ENCODE peak calls at places on chromosomes 1 and 21, in nine cellular contexts. C is psoas muscle, I is IMR-90, Q is CD14-positive monocyte, V is fibroblast of mammary gland, P is lower leg skin, K is neural crest cell, H is GM10248, U is HCT116. B is an unnamed sample.

GRCh38 chr1:182197555-182197954 is 136.0 kb upstream of the ZNF648 start:
- DNase-seq in C (peak), I (no peak), Q (no peak), V (peak), P (peak), K (no peak), H (no peak), U (no peak), B (no peak)

GRCh38 chr1:59077739-59078503 is 219.0 kb upstream of the FGGY start:
- DNase-seq in C (no peak), I (no peak), Q (no peak), V (no peak), P (no peak), K (no peak), H (no peak), U (no peak), B (no peak)

GRCh38 chr1:154866257-154866994 is 3.7 kb downstream of the KCNN3 start:
- DNase-seq in C (no peak), I (peak), Q (no peak), V (no peak), P (no peak), K (no peak), H (no peak), U (no peak), B (peak)

GRCh38 chr1:201280884-201281283 is 2.4 kb upstream of the PKP1 start:
- DNase-seq in C (no peak), I (no peak), Q (no peak), V (no peak), P (no peak), K (no peak), H (no peak), U (no peak), B (no peak)

GRCh38 chr1:101451888-101452287 is 215.1 kb downstream of the S1PR1 start:
- DNase-seq in C (no peak), I (no peak), Q (no peak), V (no peak), P (no peak), K (no peak), H (no peak), U (no peak), B (no peak)

GRCh38 chr1:215777370-215777925 is 210.3 kb downstream of the KCTD3 start:
- DNase-seq in C (no peak), I (peak), Q (no peak), V (peak), P (no peak), K (no peak), H (no peak), U (no peak), B (no peak)

GRCh38 chr1:10507111-10507879 is 32.5 kb downstream of the PEX14 start:
- DNase-seq in C (peak), I (peak), Q (no peak), V (peak), P (no peak), K (peak), H (peak), U (peak), B (peak)

GRCh38 chr1:152111515-152111968 is 3.7 kb downstream of the TCHH start:
- DNase-seq in C (no peak), I (peak), Q (no peak), V (peak), P (no peak), K (no peak), H (no peak), U (no peak), B (no peak)

GRCh38 chr1:226832613-226833012 is 37.8 kb upstream of the PSEN2 start:
- DNase-seq in C (no peak), I (no peak), Q (no peak), V (no peak), P (no peak), K (no peak), H (no peak), U (no peak), B (no peak)

GRCh38 chr21:38380391-38381137 is 117.7 kb downstream of the ERG start:
- DNase-seq in C (no peak), I (peak), Q (no peak), V (peak), P (no peak), K (no peak), H (no peak), U (no peak), B (no peak)

GRCh38 chr1:70911861-70912260 is 135.8 kb downstream of the PTGER3 start:
- DNase-seq in C (no peak), I (no peak), Q (no peak), V (no peak), P (no peak), K (no peak), H (no peak), U (no peak), B (no peak)

GRCh38 chr1:7574121-7575040 is 196.7 kb upstream of the VAMP3 start:
- DNase-seq in C (no peak), I (peak), Q (peak), V (peak), P (no peak), K (no peak), H (no peak), U (no peak), B (no peak)

GRCh38 chr1:50422675-50422945 is 633 bp downstream of the DMRTA2 start:
- DNase-seq in C (no peak), I (no peak), Q (no peak), V (no peak), P (no peak), K (no peak), H (no peak), U (no peak), B (peak)

GRCh38 chr1:185896863-185897262 is 162.7 kb downstream of the HMCN1 start:
- DNase-seq in C (no peak), I (peak), Q (no peak), V (peak), P (no peak), K (no peak), H (no peak), U (no peak), B (no peak)

GRCh38 chr1:209895709-209896108 is 42.3 kb upstream of the SYT14 start:
- DNase-seq in C (no peak), I (peak), Q (no peak), V (peak), P (no peak), K (no peak), H (no peak), U (no peak), B (no peak)

GRCh38 chr1:212566522-212567479 is 41.8 kb upstream of the ATF3 start:
- DNase-seq in C (no peak), I (peak), Q (peak), V (peak), P (peak), K (no peak), H (peak), U (peak), B (peak)
- TF ChIP-seq CTCF in C (no peak), I (no peak), Q (no peak), V (no peak), P (no peak), K (no peak), H (no peak), U (no peak), B (no peak)

GRCh38 chr21:25313891-25314646 is 293.2 kb downstream of the MRPL39 start:
- DNase-seq in C (no peak), I (peak), Q (no peak), V (peak), P (no peak), K (no peak), H (no peak), U (no peak), B (no peak)
- TF ChIP-seq CTCF in C (no peak), I (peak), Q (no peak), V (peak), P (no peak), K (no peak), H (peak), U (no peak), B (no peak)

GRCh38 chr1:118154220-118154619 is 30.8 kb downstream of the SPAG17 start:
- DNase-seq in C (no peak), I (peak), Q (no peak), V (peak), P (no peak), K (no peak), H (no peak), U (no peak), B (peak)
- TF ChIP-seq CTCF in C (peak), I (peak), Q (no peak), V (peak), P (no peak), K (peak), H (peak), U (peak), B (peak)

DNA sequence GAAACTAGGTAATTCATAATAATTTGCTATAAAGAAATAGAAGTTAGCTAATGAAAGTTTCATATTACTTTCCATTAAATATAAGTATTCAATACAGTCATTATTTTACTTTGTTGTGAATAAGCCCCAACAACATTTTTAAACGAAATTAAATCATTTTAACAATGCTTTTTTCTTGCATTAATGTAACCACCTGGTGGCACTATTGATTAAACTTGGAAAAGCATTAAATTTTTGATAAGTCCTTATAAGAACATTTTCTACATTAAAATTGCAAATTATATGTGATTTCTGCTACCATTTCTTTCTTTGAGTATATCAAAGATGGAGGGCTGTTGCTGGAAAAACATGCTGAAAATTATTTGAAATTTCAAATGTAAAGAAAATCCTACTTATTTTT is 918.8 kb upstream of the TMPRSS15 start:
- DNase-seq in C (no peak), I (no peak), Q (no peak), V (peak), P (no peak), K (no peak), H (no peak), U (no peak), B (no peak)
- TF ChIP-seq CTCF in C (no peak), I (no peak), Q (no peak), V (no peak), P (no peak), K (peak), H (no peak), U (no peak), B (no peak)

GRCh38 chr1:54488831-54489626 is 59.0 kb upstream of the ACOT11 start:
- DNase-seq in C (peak), I (peak), Q (no peak), V (peak), P (peak), K (peak), H (peak), U (peak), B (peak)
- TF ChIP-seq CTCF in C (peak), I (peak), Q (peak), V (peak), P (no peak), K (peak), H (peak), U (peak), B (peak)